ENCODE peak calls at places on chromosomes 7 and 10, in four cellular contexts. W is HCT116, T is Panc1, U is GM23338. D is an unnamed sample.

GRCh38 chr10:125057158-125058001 is 103.0 kb downstream of the CTBP2 start:
- DNase-seq in W (no peak), U (no peak), T (no peak), D (no peak)

GRCh38 chr7:139827042-139827441 is 2.0 kb upstream of the TBXAS1 start:
- DNase-seq in T (no peak), W (peak; percentile 7), U (peak; percentile 46), D (no peak)

GRCh38 chr10:30027057-30028005 is 32.1 kb downstream of the JCAD start:
- DNase-seq in T (no peak), W (peak; percentile 12), U (peak; percentile 70), D (peak; percentile 32)

GRCh38 chr10:28631896-28632596 is 45.3 kb upstream of the BAMBI start:
- DNase-seq in U (no peak), W (no peak), T (no peak), D (no peak)

GRCh38 chr10:43221419-43222293 is 45.2 kb downstream of the RASGEF1A start:
- DNase-seq in W (no peak), T (no peak), U (peak; percentile 79), D (no peak)

GRCh38 chr10:102120987-102121738 is 995 bp upstream of the LDB1 start:
- DNase-seq in U (peak; percentile 98), W (no peak), T (no peak), D (no peak)

GRCh38 chr10:47371629-47372485 is 12.2 kb downstream of the ZNF488 start:
- DNase-seq in W (no peak), T (no peak), U (no peak), D (no peak)

GRCh38 chr10:48526846-48527505 is 77.9 kb downstream of the ARHGAP22 start:
- DNase-seq in W (no peak), T (no peak), U (no peak), D (no peak)

GRCh38 chr10:32941357-32941756 is 16.7 kb downstream of the ITGB1 start:
- DNase-seq in U (no peak), T (no peak), W (no peak), D (no peak)

GRCh38 chr7:31796375-31796774 is 109.4 kb downstream of the PPP1R17 start:
- DNase-seq in W (no peak), U (no peak), T (no peak), D (no peak)

GRCh38 chr10:62008943-62009342 is 107.4 kb downstream of the ARID5B start:
- DNase-seq in W (no peak), U (no peak), T (no peak), D (no peak)

GRCh38 chr7:82319674-82320118 is 123.9 kb downstream of the CACNA2D1 start:
- DNase-seq in U (no peak), T (no peak), W (no peak), D (no peak)

GRCh38 chr7:36185732-36186131 is 32.7 kb downstream of the EEPD1 start:
- DNase-seq in T (no peak), W (no peak), U (no peak), D (no peak)

GRCh38 chr10:17993361-17993760 is 41.6 kb downstream of the SLC39A12 start:
- DNase-seq in W (no peak), U (no peak), T (no peak), D (peak; percentile 38)

GRCh38 chr10:112732277-112732891 is 217.7 kb upstream of the TCF7L2 start:
- DNase-seq in U (no peak), T (no peak), W (no peak), D (no peak)

GRCh38 chr7:154583454-154583853 is 419.5 kb downstream of the PAXIP1 start:
- DNase-seq in U (no peak), W (no peak), T (no peak), D (no peak)

GRCh38 chr7:3579638-3580219 is 278.7 kb downstream of the SDK1 start:
- DNase-seq in W (no peak), T (no peak), U (no peak), D (no peak)

GRCh38 chr7:42156541-42156865 is 80.5 kb downstream of the GLI3 start:
- DNase-seq in W (no peak), U (no peak), T (no peak), D (no peak)

GRCh38 chr10:4256971-4257370 is 472.0 kb upstream of the KLF6 start:
- DNase-seq in T (no peak), W (no peak), U (no peak), D (no peak)

GRCh38 chr7:148410905-148411304 is 179.7 kb upstream of the C7orf33 start:
- DNase-seq in W (no peak), U (no peak), T (no peak), D (no peak)

GRCh38 chr10:120741415-120741814 is 109.7 kb upstream of the WDR11 start:
- DNase-seq in T (no peak), W (no peak), U (no peak), D (no peak)

GRCh38 chr7:108091461-108091831 is 38.7 kb downstream of the LAMB4 start:
- DNase-seq in T (no peak), U (no peak), W (no peak), D (no peak)

GRCh38 chr7:5388905-5389433 is 34.7 kb downstream of the TNRC18 start:
- DNase-seq in U (peak; percentile 58), T (no peak), W (no peak), D (no peak)

GRCh38 chr7:121166885-121167284 is 161.9 kb upstream of the WNT16 start:
- DNase-seq in T (no peak), W (no peak), U (no peak), D (no peak)

GRCh38 chr7:101547916-101548599 is 81.0 kb downstream of the MYL10 start:
- DNase-seq in U (no peak), T (no peak), W (no peak), D (no peak)

GRCh38 chr7:45691155-45691656 is 117.0 kb downstream of the ADCY1 start:
- DNase-seq in U (no peak), W (no peak), T (no peak), D (peak; percentile 20)

GRCh38 chr10:71309919-71310318 is 9.1 kb upstream of the SLC29A3 start:
- DNase-seq in W (no peak), U (no peak), T (no peak), D (no peak)

GRCh38 chr10:12788277-12788676 is 213.2 kb downstream of the CCDC3 start:
- DNase-seq in W (no peak), U (no peak), T (no peak), D (no peak)

GRCh38 chr7:41578700-41579099 is 124.2 kb downstream of the INHBA start:
- DNase-seq in T (no peak), W (no peak), U (no peak), D (no peak)

GRCh38 chr7:139121-139520 is 53.2 kb upstream of the FAM20C start:
- DNase-seq in T (no peak), U (peak; percentile 54), W (no peak), D (no peak)

GRCh38 chr10:131273476-131273875 is 38.0 kb downstream of the TCERG1L start:
- DNase-seq in U (no peak), T (no peak), W (no peak), D (no peak)

GRCh38 chr10:5963591-5963990 is 13.8 kb downstream of the IL15RA start:
- DNase-seq in U (no peak), T (no peak), W (no peak), D (no peak)

GRCh38 chr10:67115972-67116371 is 190.1 kb downstream of the LRRTM3 start:
- DNase-seq in U (no peak), T (no peak), W (peak; percentile 51), D (no peak)

GRCh38 chr10:29634105-29634504 is 666 bp downstream of the SVIL start:
- DNase-seq in W (no peak), U (no peak), T (no peak), D (no peak)

GRCh38 chr7:118312966-118313365 is 88.5 kb downstream of the ANKRD7 start:
- DNase-seq in W (no peak), T (no peak), U (no peak), D (no peak)

GRCh38 chr10:113987805-113988204 is 55.9 kb upstream of the ADRB1 start:
- DNase-seq in W (no peak), U (no peak), T (no peak), D (no peak)

DNA sequence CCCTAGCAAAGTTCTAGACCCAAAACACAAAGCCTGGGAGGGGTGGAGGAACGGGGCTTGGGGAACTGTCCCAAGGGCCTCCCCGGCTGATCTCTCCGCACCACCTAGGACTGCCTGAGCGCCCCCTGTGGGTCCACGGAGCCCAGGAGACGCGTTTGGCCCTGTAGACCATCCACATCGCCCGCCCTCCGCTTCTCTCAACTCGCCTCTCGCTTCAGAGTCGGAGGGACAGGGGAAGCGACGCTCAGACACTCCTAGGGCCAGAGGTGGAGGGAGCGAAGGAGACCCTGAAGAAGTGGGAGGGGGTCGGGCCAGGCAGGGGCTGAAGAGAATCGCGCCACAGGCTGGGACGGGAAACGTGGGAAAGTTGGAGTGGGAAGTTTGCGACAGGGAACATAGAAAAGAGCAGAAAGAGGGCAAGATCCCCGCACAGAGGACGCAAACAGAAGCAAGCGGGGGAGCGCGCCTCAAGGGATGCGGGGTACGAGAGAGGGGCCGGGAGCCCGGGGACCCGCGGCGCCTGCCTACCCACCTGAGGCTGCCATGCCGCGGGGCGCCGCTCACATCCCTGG is 378 bp downstream of the PIK3AP1 start:
- DNase-seq in U (peak; percentile 89), W (peak; percentile 19), T (no peak), D (peak; percentile 49)
- TF ChIP-seq REST in U (no peak), W (no peak), T (no peak), D (no peak)

GRCh38 chr10:86758231-86759072 is 2.0 kb downstream of the BMPR1A start:
- DNase-seq in T (no peak), U (peak; percentile 56), W (no peak), D (no peak)
- TF ChIP-seq REST in T (no peak), U (no peak), W (no peak), D (no peak)

DNA sequence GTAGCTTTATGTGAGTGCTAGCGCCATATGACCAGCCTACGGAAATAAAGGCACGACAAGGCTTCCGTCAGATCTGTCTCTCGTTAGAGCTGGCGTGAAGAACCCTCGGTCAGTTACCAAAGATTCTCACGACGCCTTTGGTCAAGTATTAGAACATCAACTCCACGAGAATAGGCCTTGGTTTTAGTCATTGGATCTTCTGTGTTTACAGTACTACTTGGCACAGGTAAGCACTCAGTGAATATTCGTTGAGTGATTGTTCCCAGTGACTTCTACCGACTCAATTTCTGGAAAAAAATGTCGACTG is 316 bp downstream of the RBM48 start:
- DNase-seq in T (no peak), U (no peak), W (no peak), D (no peak)
- TF ChIP-seq REST in T (no peak), U (no peak), W (no peak), D (no peak)

DNA sequence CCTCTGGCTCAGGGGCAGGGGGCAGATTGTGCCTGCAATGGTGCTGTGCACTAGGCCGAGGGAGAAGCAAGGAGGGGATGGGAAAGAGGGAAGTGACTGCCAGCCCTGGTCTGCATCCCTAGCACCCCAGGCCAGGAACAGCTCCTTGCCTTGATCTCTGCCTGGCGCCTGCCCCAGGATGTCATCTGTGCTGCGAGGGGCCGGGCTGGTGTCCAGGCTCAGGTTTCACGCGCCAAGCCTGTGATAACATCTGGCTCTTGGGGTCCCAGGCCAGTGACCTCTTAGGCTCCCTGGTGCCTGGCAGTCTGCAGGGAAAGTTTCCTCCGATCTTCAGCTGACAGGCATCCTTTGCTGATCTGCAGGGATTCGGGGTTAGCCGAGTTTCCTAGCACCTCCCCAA is 193.5 kb upstream of the GPR26 start:
- DNase-seq in T (no peak), W (no peak), U (peak; percentile 47), D (no peak)
- TF ChIP-seq REST in T (peak; percentile 18), W (no peak), U (peak; percentile 56), D (no peak)

GRCh38 chr7:106660862-106661720 is at the start of gene CCDC71L:
- DNase-seq in T (peak; percentile 56), U (peak; percentile 98), W (peak; percentile 75), D (peak; percentile 93)
- TF ChIP-seq REST in T (no peak), U (no peak), W (no peak), D (no peak)

D was measured in A549.